ENCODE peak calls at places on chromosomes 5 and 9, in seven cellular contexts. One of them, this sample, is unnamed.

GRCh38 chr5:172443441-172444109 is 10.8 kb downstream of the SH3PXD2B start:
- DNase-seq in activated naive CD4-positive, alpha-beta T cell: no peak
- DNase-seq in effector memory CD8-positive, alpha-beta T cell: no peak
- DNase-seq in NCI-H2081: no peak
- DNase-seq in non-pigmented ciliary epithelial cell: peak
- DNase-seq in pulmonary artery endothelial cell: peak
- DNase-seq in K562: peak
- DNase-seq in this sample: peak

GRCh38 chr9:70133253-70134208 is 89.9 kb downstream of the MAMDC2 start:
- DNase-seq in pulmonary artery endothelial cell: no peak
- DNase-seq in activated naive CD4-positive, alpha-beta T cell: no peak
- DNase-seq in effector memory CD8-positive, alpha-beta T cell: no peak
- DNase-seq in NCI-H2081: no peak
- DNase-seq in non-pigmented ciliary epithelial cell: no peak
- DNase-seq in K562: no peak
- DNase-seq in this sample: no peak

GRCh38 chr5:33283243-33283642 is 157.5 kb upstream of the TARS1 start:
- DNase-seq in K562: no peak
- DNase-seq in non-pigmented ciliary epithelial cell: no peak
- DNase-seq in activated naive CD4-positive, alpha-beta T cell: no peak
- DNase-seq in NCI-H2081: no peak
- DNase-seq in pulmonary artery endothelial cell: no peak
- DNase-seq in effector memory CD8-positive, alpha-beta T cell: no peak
- DNase-seq in this sample: no peak

GRCh38 chr9:111896942-111897830 is 572 bp downstream of the UGCG start:
- DNase-seq in K562: peak
- DNase-seq in pulmonary artery endothelial cell: no peak
- DNase-seq in non-pigmented ciliary epithelial cell: no peak
- DNase-seq in activated naive CD4-positive, alpha-beta T cell: peak
- DNase-seq in effector memory CD8-positive, alpha-beta T cell: peak
- DNase-seq in NCI-H2081: peak
- DNase-seq in this sample: peak

GRCh38 chr9:116271991-116272390 is 118.4 kb downstream of the PAPPA start:
- DNase-seq in non-pigmented ciliary epithelial cell: no peak
- DNase-seq in effector memory CD8-positive, alpha-beta T cell: no peak
- DNase-seq in K562: no peak
- DNase-seq in pulmonary artery endothelial cell: no peak
- DNase-seq in NCI-H2081: no peak
- DNase-seq in activated naive CD4-positive, alpha-beta T cell: no peak
- DNase-seq in this sample: no peak

GRCh38 chr9:129567842-129568559 is 52.9 kb downstream of the C9orf50 start:
- DNase-seq in effector memory CD8-positive, alpha-beta T cell: no peak
- DNase-seq in pulmonary artery endothelial cell: no peak
- DNase-seq in NCI-H2081: no peak
- DNase-seq in non-pigmented ciliary epithelial cell: no peak
- DNase-seq in activated naive CD4-positive, alpha-beta T cell: no peak
- DNase-seq in K562: peak
- DNase-seq in this sample: peak

GRCh38 chr5:140560227-140560626 is 3.0 kb upstream of the SRA1 start:
- DNase-seq in NCI-H2081: no peak
- DNase-seq in pulmonary artery endothelial cell: no peak
- DNase-seq in K562: no peak
- DNase-seq in activated naive CD4-positive, alpha-beta T cell: no peak
- DNase-seq in non-pigmented ciliary epithelial cell: no peak
- DNase-seq in effector memory CD8-positive, alpha-beta T cell: no peak
- DNase-seq in this sample: no peak

GRCh38 chr5:33662721-33663435 is 222.1 kb downstream of the TARS1 start:
- DNase-seq in non-pigmented ciliary epithelial cell: no peak
- DNase-seq in NCI-H2081: no peak
- DNase-seq in activated naive CD4-positive, alpha-beta T cell: no peak
- DNase-seq in K562: no peak
- DNase-seq in effector memory CD8-positive, alpha-beta T cell: no peak
- DNase-seq in pulmonary artery endothelial cell: no peak
- DNase-seq in this sample: no peak

GRCh38 chr5:132425009-132425937 is 55.8 kb downstream of the SLC22A5 start:
- DNase-seq in NCI-H2081: no peak
- DNase-seq in non-pigmented ciliary epithelial cell: peak
- DNase-seq in pulmonary artery endothelial cell: no peak
- DNase-seq in activated naive CD4-positive, alpha-beta T cell: peak
- DNase-seq in effector memory CD8-positive, alpha-beta T cell: peak
- DNase-seq in K562: peak
- DNase-seq in this sample: no peak

GRCh38 chr5:14757853-14758252 is 93.3 kb downstream of the OTULIN start:
- DNase-seq in non-pigmented ciliary epithelial cell: no peak
- DNase-seq in pulmonary artery endothelial cell: peak
- DNase-seq in activated naive CD4-positive, alpha-beta T cell: no peak
- DNase-seq in K562: no peak
- DNase-seq in NCI-H2081: no peak
- DNase-seq in effector memory CD8-positive, alpha-beta T cell: no peak
- DNase-seq in this sample: no peak

GRCh38 chr5:6466975-6467567 is 18.4 kb downstream of the UBE2QL1 start:
- DNase-seq in effector memory CD8-positive, alpha-beta T cell: no peak
- DNase-seq in activated naive CD4-positive, alpha-beta T cell: no peak
- DNase-seq in pulmonary artery endothelial cell: no peak
- DNase-seq in NCI-H2081: no peak
- DNase-seq in non-pigmented ciliary epithelial cell: no peak
- DNase-seq in K562: no peak
- DNase-seq in this sample: no peak

GRCh38 chr5:2797981-2798380 is 46.5 kb upstream of the IRX2 start:
- DNase-seq in activated naive CD4-positive, alpha-beta T cell: no peak
- DNase-seq in K562: no peak
- DNase-seq in pulmonary artery endothelial cell: no peak
- DNase-seq in effector memory CD8-positive, alpha-beta T cell: no peak
- DNase-seq in non-pigmented ciliary epithelial cell: no peak
- DNase-seq in NCI-H2081: no peak
- DNase-seq in this sample: no peak

GRCh38 chr5:32869216-32869615 is 158.1 kb downstream of the NPR3 start:
- DNase-seq in NCI-H2081: no peak
- DNase-seq in activated naive CD4-positive, alpha-beta T cell: no peak
- DNase-seq in non-pigmented ciliary epithelial cell: no peak
- DNase-seq in K562: no peak
- DNase-seq in pulmonary artery endothelial cell: no peak
- DNase-seq in effector memory CD8-positive, alpha-beta T cell: no peak
- DNase-seq in this sample: no peak

GRCh38 chr9:113783475-113783874 is 92.6 kb upstream of the ZNF618 start:
- DNase-seq in activated naive CD4-positive, alpha-beta T cell: no peak
- DNase-seq in NCI-H2081: no peak
- DNase-seq in non-pigmented ciliary epithelial cell: no peak
- DNase-seq in K562: no peak
- DNase-seq in effector memory CD8-positive, alpha-beta T cell: no peak
- DNase-seq in pulmonary artery endothelial cell: no peak
- DNase-seq in this sample: no peak

GRCh38 chr5:168931638-168932345 is 352.6 kb upstream of the PANK3 start:
- DNase-seq in effector memory CD8-positive, alpha-beta T cell: no peak
- DNase-seq in NCI-H2081: no peak
- DNase-seq in non-pigmented ciliary epithelial cell: no peak
- DNase-seq in pulmonary artery endothelial cell: no peak
- DNase-seq in K562: no peak
- DNase-seq in activated naive CD4-positive, alpha-beta T cell: no peak
- DNase-seq in this sample: no peak